ENCODE peak calls at places on chromosomes 16 and 17, in seven cellular contexts. J is hepatic stellate cell, I is body of pancreas, E is fibroblast of villous mesenchyme, Y is fibroblast of the conjunctiva, Q is adrenal gland, F is cardiac fibroblast. N is an unnamed sample.

GRCh38 chr17:34393401-34393800 is 30.4 kb upstream of the CCL1 start:
- DNase-seq in E (no peak), J (no peak), Q (no peak), F (no peak), I (no peak), Y (no peak), N (no peak)

GRCh38 chr16:81901483-81901882 is 109.8 kb downstream of the SDR42E1 start:
- DNase-seq in Y (no peak), F (no peak), E (peak; percentile 77), Q (peak; percentile 24), I (peak; percentile 12), J (peak; percentile 40), N (no peak)

GRCh38 chr17:47413872-47414271 is 90.1 kb downstream of the EFCAB13 start:
- DNase-seq in Y (no peak), F (no peak), Q (no peak), I (no peak), J (peak; percentile 42), E (no peak), N (no peak)

GRCh38 chr17:732788-733720 is 658 bp downstream of the TLCD3A start:
- DNase-seq in Y (no peak), F (peak; percentile 29), E (peak; percentile 26), Q (peak; percentile 36), I (peak; percentile 70), J (peak; percentile 48), N (no peak)

GRCh38 chr16:81711609-81712329 is 67.3 kb upstream of the PLCG2 start:
- DNase-seq in Q (peak; percentile 67), F (peak; percentile 93), J (peak; percentile 90), I (no peak), Y (peak; percentile 43), E (peak; percentile 94), N (peak; percentile 27)

GRCh38 chr17:77501751-77502625 is 361.2 kb downstream of the SEC14L1 start:
- DNase-seq in Q (no peak), J (no peak), F (no peak), E (no peak), Y (no peak), I (no peak), N (no peak)

GRCh38 chr17:68909066-68909465 is 46.1 kb downstream of the ABCA8 start:
- DNase-seq in I (peak; percentile 5), F (peak; percentile 94), J (peak; percentile 17), Y (peak; percentile 90), Q (peak; percentile 73), E (peak; percentile 98), N (peak; percentile 98)

GRCh38 chr16:11743308-11744074 is 834 bp upstream of the TXNDC11 start:
- DNase-seq in Q (peak; percentile 71), Y (no peak), F (peak; percentile 76), E (peak; percentile 90), I (peak; percentile 52), J (no peak), N (no peak)

GRCh38 chr16:53865492-53865863 is 161.5 kb downstream of the FTO start:
- DNase-seq in Y (no peak), J (no peak), I (no peak), E (peak; percentile 66), F (peak; percentile 58), Q (peak; percentile 12), N (peak; percentile 95)

GRCh38 chr16:49598386-49599170 is 225.0 kb downstream of the C16orf78 start:
- DNase-seq in F (no peak), Y (no peak), I (no peak), Q (no peak), E (no peak), J (no peak), N (no peak)

GRCh38 chr16:4314532-4315184 is 1.2 kb upstream of the GLIS2 start:
- DNase-seq in F (peak; percentile 56), Y (no peak), I (peak; percentile 27), Q (peak; percentile 51), E (peak; percentile 61), J (no peak), N (no peak)

GRCh38 chr16:57386381-57386951 is 14.2 kb downstream of the CX3CL1 start:
- DNase-seq in E (peak; percentile 63), F (peak; percentile 89), Q (no peak), Y (peak; percentile 59), J (peak; percentile 75), I (no peak), N (no peak)

GRCh38 chr16:46763147-46763546 is 15.0 kb upstream of the MYLK3 start:
- DNase-seq in J (no peak), Y (no peak), Q (no peak), F (peak; percentile 24), I (peak; percentile 7), E (no peak), N (no peak)

GRCh38 chr17:69539781-69540319 is 125.4 kb downstream of the MAP2K6 start:
- DNase-seq in J (peak; percentile 9), Y (peak; percentile 8), Q (no peak), E (peak; percentile 88), I (no peak), F (peak; percentile 53), N (no peak)

GRCh38 chr17:18976201-18976600 is 24.2 kb downstream of the SLC5A10 start:
- DNase-seq in E (no peak), F (no peak), Q (no peak), I (no peak), J (no peak), Y (no peak), N (no peak)

GRCh38 chr16:67781548-67781921 is 24.8 kb downstream of the RANBP10 start:
- DNase-seq in E (no peak), I (no peak), F (no peak), J (no peak), Y (no peak), Q (no peak), N (peak; percentile 64)

GRCh38 chr16:49521706-49522325 is 148.2 kb downstream of the C16orf78 start:
- DNase-seq in Y (no peak), F (no peak), E (no peak), J (no peak), I (no peak), Q (no peak), N (no peak)

GRCh38 chr16:49602201-49603041 is 228.8 kb downstream of the C16orf78 start:
- DNase-seq in Y (no peak), E (no peak), J (no peak), F (no peak), I (no peak), Q (no peak), N (no peak)

GRCh38 chr17:36001109-36001735 is at the start of gene CCL15:
- DNase-seq in F (no peak), Y (no peak), Q (no peak), J (no peak), E (no peak), I (no peak), N (no peak)

GRCh38 chr16:5011637-5012036 is 22.1 kb downstream of the NAGPA start:
- DNase-seq in F (no peak), J (no peak), Q (no peak), Y (no peak), I (no peak), E (no peak), N (no peak)

GRCh38 chr17:71208111-71208704 is 912.6 kb upstream of the SOX9 start:
- DNase-seq in I (no peak), Y (peak; percentile 2), E (peak; percentile 28), Q (no peak), J (no peak), F (peak; percentile 1), N (no peak)

GRCh38 chr16:31505483-31505882 is 2.7 kb downstream of the RUSF1 start:
- DNase-seq in I (no peak), Q (no peak), F (no peak), E (no peak), J (no peak), Y (no peak), N (peak; percentile 71)

GRCh38 chr17:3961564-3962047 is 2.6 kb downstream of the ATP2A3 start:
- DNase-seq in E (no peak), I (no peak), J (no peak), Q (no peak), Y (no peak), F (no peak), N (no peak)

GRCh38 chr17:33436321-33436720 is 143.2 kb upstream of the ASIC2 start:
- DNase-seq in Q (no peak), Y (no peak), J (no peak), E (peak; percentile 47), I (no peak), F (peak; percentile 8), N (no peak)

GRCh38 chr17:1362065-1362848 is 37.8 kb downstream of the YWHAE start:
- DNase-seq in E (no peak), Y (no peak), Q (no peak), J (no peak), F (no peak), I (no peak), N (peak; percentile 40)

GRCh38 chr16:11395008-11395948 is 50.0 kb downstream of the RMI2 start:
- DNase-seq in F (no peak), Q (no peak), Y (no peak), J (no peak), E (no peak), I (peak; percentile 2), N (no peak)

GRCh38 chr16:2720063-2720455 is at the start of gene PRSS27:
- DNase-seq in Y (no peak), J (no peak), F (no peak), I (no peak), Q (no peak), E (no peak), N (no peak)

GRCh38 chr17:82772026-82772425 is 20.2 kb downstream of the TBCD start:
- DNase-seq in F (peak; percentile 56), J (peak; percentile 79), I (no peak), Y (peak; percentile 52), E (peak; percentile 76), Q (no peak), N (no peak)

GRCh38 chr17:56159764-56160394 is 6.6 kb downstream of the ANKFN1 start:
- DNase-seq in Q (no peak), I (no peak), J (no peak), E (no peak), Y (no peak), F (no peak), N (no peak)

GRCh38 chr17:44304651-44305050 is 3.8 kb upstream of the RUNDC3A start:
- DNase-seq in Q (no peak), J (no peak), I (no peak), Y (no peak), F (no peak), E (no peak), N (no peak)

GRCh38 chr16:23104032-23104955 is 45.0 kb downstream of the USP31 start:
- DNase-seq in I (peak; percentile 14), Y (no peak), J (no peak), Q (no peak), F (no peak), E (no peak), N (no peak)

GRCh38 chr16:84553873-84554399 is 49.5 kb upstream of the MEAK7 start:
- DNase-seq in J (no peak), E (no peak), Q (no peak), F (no peak), I (no peak), Y (no peak), N (peak; percentile 49)

GRCh38 chr16:58012481-58012880 is 11.3 kb downstream of the USB1 start:
- DNase-seq in J (no peak), Y (no peak), I (no peak), E (no peak), Q (no peak), F (no peak), N (no peak)

GRCh38 chr16:67672306-67672705 is 5.7 kb downstream of the C16orf86 start:
- DNase-seq in I (no peak), F (no peak), J (no peak), E (no peak), Y (no peak), Q (peak; percentile 67), N (no peak)